ENCODE peak calls at places on chromosomes 7 and 10, in eight cellular contexts. One of them, this sample, is unnamed.

GRCh38 chr7:17144313-17144712 is 154.1 kb upstream of the AHR start:
- DNase-seq in fibroblast of lung: no peak
- DNase-seq in RWPE1: peak
- DNase-seq in cardiac muscle cell: no peak
- DNase-seq in glutamatergic neuron: no peak
- DNase-seq in endothelial cell: no peak
- DNase-seq in brain microvascular endothelial cell: peak
- DNase-seq in prostate gland: no peak
- DNase-seq in this sample: no peak

GRCh38 chr10:27319752-27320561 is 79.4 kb upstream of the ACBD5 start:
- DNase-seq in prostate gland: peak
- DNase-seq in brain microvascular endothelial cell: peak
- DNase-seq in glutamatergic neuron: peak
- DNase-seq in endothelial cell: peak
- DNase-seq in cardiac muscle cell: peak
- DNase-seq in fibroblast of lung: peak
- DNase-seq in RWPE1: peak
- DNase-seq in this sample: no peak

GRCh38 chr10:33746878-33747277 is 412.4 kb upstream of the NRP1 start:
- DNase-seq in fibroblast of lung: peak
- DNase-seq in endothelial cell: no peak
- DNase-seq in RWPE1: no peak
- DNase-seq in prostate gland: no peak
- DNase-seq in brain microvascular endothelial cell: peak
- DNase-seq in cardiac muscle cell: no peak
- DNase-seq in glutamatergic neuron: no peak
- DNase-seq in this sample: no peak

GRCh38 chr10:21184216-21184615 is 287.1 kb upstream of the NEBL start:
- DNase-seq in prostate gland: no peak
- DNase-seq in cardiac muscle cell: no peak
- DNase-seq in brain microvascular endothelial cell: peak
- DNase-seq in endothelial cell: no peak
- DNase-seq in glutamatergic neuron: no peak
- DNase-seq in fibroblast of lung: peak
- DNase-seq in RWPE1: peak
- DNase-seq in this sample: no peak

GRCh38 chr7:73974948-73975926 is 52.7 kb upstream of the ELN start:
- DNase-seq in endothelial cell: no peak
- DNase-seq in fibroblast of lung: no peak
- DNase-seq in glutamatergic neuron: no peak
- DNase-seq in RWPE1: no peak
- DNase-seq in brain microvascular endothelial cell: no peak
- DNase-seq in prostate gland: no peak
- DNase-seq in cardiac muscle cell: no peak
- DNase-seq in this sample: peak

GRCh38 chr10:7696545-7696944 is 6.6 kb upstream of the ITIH2 start:
- DNase-seq in endothelial cell: no peak
- DNase-seq in RWPE1: no peak
- DNase-seq in glutamatergic neuron: no peak
- DNase-seq in prostate gland: no peak
- DNase-seq in fibroblast of lung: no peak
- DNase-seq in brain microvascular endothelial cell: no peak
- DNase-seq in cardiac muscle cell: no peak
- DNase-seq in this sample: no peak

GRCh38 chr10:46224414-46224682 is 62.4 kb upstream of the ANTXRL start:
- DNase-seq in prostate gland: no peak
- DNase-seq in endothelial cell: no peak
- DNase-seq in brain microvascular endothelial cell: no peak
- DNase-seq in cardiac muscle cell: no peak
- DNase-seq in RWPE1: no peak
- DNase-seq in fibroblast of lung: no peak
- DNase-seq in glutamatergic neuron: no peak
- DNase-seq in this sample: no peak

GRCh38 chr7:16347461-16348192 is 73.7 kb downstream of the CRPPA start:
- DNase-seq in RWPE1: no peak
- DNase-seq in glutamatergic neuron: no peak
- DNase-seq in fibroblast of lung: no peak
- DNase-seq in prostate gland: no peak
- DNase-seq in cardiac muscle cell: peak
- DNase-seq in endothelial cell: no peak
- DNase-seq in brain microvascular endothelial cell: peak
- DNase-seq in this sample: peak

GRCh38 chr7:19587291-19587690 is 121.5 kb downstream of the POLR1F start:
- DNase-seq in cardiac muscle cell: peak
- DNase-seq in endothelial cell: no peak
- DNase-seq in glutamatergic neuron: no peak
- DNase-seq in fibroblast of lung: no peak
- DNase-seq in prostate gland: no peak
- DNase-seq in RWPE1: no peak
- DNase-seq in brain microvascular endothelial cell: no peak
- DNase-seq in this sample: no peak

GRCh38 chr7:142301923-142302550 is 44.2 kb upstream of the PRSS58 start:
- DNase-seq in prostate gland: no peak
- DNase-seq in cardiac muscle cell: no peak
- DNase-seq in endothelial cell: no peak
- DNase-seq in fibroblast of lung: no peak
- DNase-seq in glutamatergic neuron: no peak
- DNase-seq in RWPE1: peak
- DNase-seq in brain microvascular endothelial cell: no peak
- DNase-seq in this sample: no peak

GRCh38 chr10:75375828-75376227 is 25.7 kb downstream of the ZNF503 start:
- DNase-seq in endothelial cell: no peak
- DNase-seq in fibroblast of lung: no peak
- DNase-seq in glutamatergic neuron: no peak
- DNase-seq in prostate gland: no peak
- DNase-seq in cardiac muscle cell: no peak
- DNase-seq in brain microvascular endothelial cell: no peak
- DNase-seq in RWPE1: no peak
- DNase-seq in this sample: no peak

GRCh38 chr7:66050990-66051424 is 24.6 kb upstream of the ASL start:
- DNase-seq in fibroblast of lung: peak
- DNase-seq in cardiac muscle cell: peak
- DNase-seq in prostate gland: peak
- DNase-seq in endothelial cell: no peak
- DNase-seq in RWPE1: peak
- DNase-seq in glutamatergic neuron: no peak
- DNase-seq in brain microvascular endothelial cell: peak
- DNase-seq in this sample: no peak

GRCh38 chr7:150663802-150664494 is 21.6 kb upstream of the GIMAP2 start:
- DNase-seq in cardiac muscle cell: no peak
- DNase-seq in prostate gland: no peak
- DNase-seq in RWPE1: no peak
- DNase-seq in endothelial cell: no peak
- DNase-seq in glutamatergic neuron: no peak
- DNase-seq in fibroblast of lung: no peak
- DNase-seq in brain microvascular endothelial cell: no peak
- DNase-seq in this sample: no peak

GRCh38 chr7:95817846-95818245 is 45.5 kb downstream of the DYNC1I1 start:
- DNase-seq in cardiac muscle cell: no peak
- DNase-seq in brain microvascular endothelial cell: no peak
- DNase-seq in prostate gland: no peak
- DNase-seq in endothelial cell: no peak
- DNase-seq in RWPE1: no peak
- DNase-seq in glutamatergic neuron: no peak
- DNase-seq in fibroblast of lung: no peak
- DNase-seq in this sample: no peak

DNA sequence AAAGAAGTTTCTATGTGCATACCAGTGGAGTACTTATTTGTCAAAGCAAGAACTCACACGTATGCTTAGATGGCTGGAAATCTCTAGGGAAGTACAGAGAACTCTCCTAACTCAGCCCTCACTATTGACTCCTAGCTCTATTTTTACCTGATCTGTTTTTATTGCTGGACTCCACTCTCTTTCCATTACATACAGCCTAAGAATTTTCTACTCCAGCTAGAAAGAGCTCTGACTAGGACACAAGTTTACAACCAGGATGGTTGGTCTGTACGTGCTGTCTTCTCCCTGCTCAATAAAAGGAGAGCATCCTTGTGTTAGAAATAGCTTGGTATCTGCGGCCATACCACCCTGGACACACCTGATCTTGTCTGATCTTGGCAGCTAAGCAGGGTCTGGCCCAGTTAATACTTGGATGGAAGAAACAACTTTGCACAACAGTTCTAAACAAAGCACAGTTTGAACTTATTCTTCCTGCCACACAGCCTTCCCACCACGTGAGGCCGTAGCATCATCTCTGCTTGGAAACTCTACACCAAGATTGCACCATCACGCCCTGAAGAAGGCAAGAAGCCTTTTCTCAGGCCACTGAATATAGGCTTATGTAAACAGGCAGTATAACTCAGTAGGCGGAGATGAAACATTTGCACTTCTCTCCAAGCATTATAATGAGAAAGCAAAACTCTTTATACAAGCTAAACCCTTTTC is 50.7 kb downstream of the KCNMA1 start:
- DNase-seq in glutamatergic neuron: no peak
- DNase-seq in brain microvascular endothelial cell: peak
- DNase-seq in cardiac muscle cell: no peak
- DNase-seq in RWPE1: peak
- DNase-seq in fibroblast of lung: peak
- DNase-seq in endothelial cell: no peak
- DNase-seq in prostate gland: peak
- DNase-seq in this sample: no peak
- TF ChIP-seq CTCF in glutamatergic neuron: no peak
- TF ChIP-seq CTCF in brain microvascular endothelial cell: peak
- TF ChIP-seq CTCF in cardiac muscle cell: no peak
- TF ChIP-seq CTCF in RWPE1: no peak
- TF ChIP-seq CTCF in fibroblast of lung: peak
- TF ChIP-seq CTCF in endothelial cell: no peak
- TF ChIP-seq CTCF in prostate gland: no peak
- TF ChIP-seq CTCF in this sample: no peak

GRCh38 chr10:127127822-127128221 is 68.6 kb downstream of the INSYN2A start:
- DNase-seq in prostate gland: no peak
- DNase-seq in brain microvascular endothelial cell: no peak
- DNase-seq in glutamatergic neuron: no peak
- DNase-seq in fibroblast of lung: no peak
- DNase-seq in endothelial cell: no peak
- DNase-seq in RWPE1: no peak
- DNase-seq in cardiac muscle cell: no peak
- DNase-seq in this sample: no peak

GRCh38 chr10:127122831-127123230 is 73.6 kb downstream of the INSYN2A start:
- DNase-seq in glutamatergic neuron: no peak
- DNase-seq in RWPE1: no peak
- DNase-seq in prostate gland: no peak
- DNase-seq in endothelial cell: no peak
- DNase-seq in cardiac muscle cell: no peak
- DNase-seq in brain microvascular endothelial cell: no peak
- DNase-seq in fibroblast of lung: no peak
- DNase-seq in this sample: no peak

GRCh38 chr10:127119901-127120300 is 76.5 kb downstream of the INSYN2A start:
- DNase-seq in endothelial cell: no peak
- DNase-seq in RWPE1: no peak
- DNase-seq in fibroblast of lung: no peak
- DNase-seq in brain microvascular endothelial cell: no peak
- DNase-seq in prostate gland: no peak
- DNase-seq in cardiac muscle cell: no peak
- DNase-seq in glutamatergic neuron: no peak
- DNase-seq in this sample: no peak

GRCh38 chr10:127125331-127125730 is 71.1 kb downstream of the INSYN2A start:
- DNase-seq in fibroblast of lung: no peak
- DNase-seq in RWPE1: no peak
- DNase-seq in glutamatergic neuron: peak
- DNase-seq in brain microvascular endothelial cell: no peak
- DNase-seq in cardiac muscle cell: no peak
- DNase-seq in prostate gland: no peak
- DNase-seq in endothelial cell: peak
- DNase-seq in this sample: no peak

DNA sequence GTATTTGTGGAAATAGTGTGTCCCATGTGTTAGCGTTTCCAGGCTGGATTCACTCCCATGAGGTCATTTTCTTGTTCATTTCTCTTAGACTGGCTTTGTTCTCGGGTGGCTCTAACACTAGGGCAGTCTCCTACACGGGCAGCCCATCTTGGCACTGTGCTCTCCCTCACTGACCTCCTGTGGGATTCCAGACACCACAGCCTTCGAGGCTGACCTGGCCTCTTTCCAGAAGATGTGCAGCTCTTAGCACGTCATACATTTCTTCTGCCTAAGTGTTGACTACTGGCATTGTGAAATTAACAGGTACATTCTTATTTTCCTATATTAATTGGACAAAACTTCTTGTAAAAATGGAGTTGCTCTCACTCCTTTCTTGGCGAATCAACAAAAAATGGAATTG is 72.8 kb downstream of the INSYN2A start:
- DNase-seq in cardiac muscle cell: no peak
- DNase-seq in fibroblast of lung: no peak
- DNase-seq in prostate gland: no peak
- DNase-seq in RWPE1: no peak
- DNase-seq in brain microvascular endothelial cell: no peak
- DNase-seq in glutamatergic neuron: no peak
- DNase-seq in endothelial cell: no peak
- DNase-seq in this sample: no peak
- TF ChIP-seq CTCF in cardiac muscle cell: no peak
- TF ChIP-seq CTCF in fibroblast of lung: no peak
- TF ChIP-seq CTCF in prostate gland: no peak
- TF ChIP-seq CTCF in RWPE1: no peak
- TF ChIP-seq CTCF in brain microvascular endothelial cell: no peak
- TF ChIP-seq CTCF in glutamatergic neuron: no peak
- TF ChIP-seq CTCF in endothelial cell: no peak
- TF ChIP-seq CTCF in this sample: no peak

GRCh38 chr7:104272767-104273384 is 55.5 kb upstream of the LHFPL3 start:
- DNase-seq in endothelial cell: peak
- DNase-seq in fibroblast of lung: peak
- DNase-seq in glutamatergic neuron: no peak
- DNase-seq in brain microvascular endothelial cell: peak
- DNase-seq in cardiac muscle cell: peak
- DNase-seq in prostate gland: peak
- DNase-seq in RWPE1: peak
- DNase-seq in this sample: no peak
- TF ChIP-seq CTCF in endothelial cell: peak
- TF ChIP-seq CTCF in fibroblast of lung: peak
- TF ChIP-seq CTCF in glutamatergic neuron: peak
- TF ChIP-seq CTCF in brain microvascular endothelial cell: peak
- TF ChIP-seq CTCF in cardiac muscle cell: peak
- TF ChIP-seq CTCF in prostate gland: peak
- TF ChIP-seq CTCF in RWPE1: peak
- TF ChIP-seq CTCF in this sample: peak

GRCh38 chr7:92877367-92877766 is 41.0 kb upstream of the CDK6 start:
- DNase-seq in RWPE1: no peak
- DNase-seq in fibroblast of lung: no peak
- DNase-seq in endothelial cell: no peak
- DNase-seq in cardiac muscle cell: no peak
- DNase-seq in glutamatergic neuron: no peak
- DNase-seq in brain microvascular endothelial cell: no peak
- DNase-seq in prostate gland: no peak
- DNase-seq in this sample: no peak

GRCh38 chr7:92881091-92881485 is 44.7 kb upstream of the CDK6 start:
- DNase-seq in RWPE1: no peak
- DNase-seq in endothelial cell: no peak
- DNase-seq in fibroblast of lung: no peak
- DNase-seq in glutamatergic neuron: no peak
- DNase-seq in prostate gland: no peak
- DNase-seq in cardiac muscle cell: no peak
- DNase-seq in brain microvascular endothelial cell: no peak
- DNase-seq in this sample: no peak

GRCh38 chr7:92884218-92884617 is 47.8 kb upstream of the CDK6 start:
- DNase-seq in glutamatergic neuron: no peak
- DNase-seq in endothelial cell: no peak
- DNase-seq in fibroblast of lung: no peak
- DNase-seq in brain microvascular endothelial cell: no peak
- DNase-seq in RWPE1: no peak
- DNase-seq in prostate gland: no peak
- DNase-seq in cardiac muscle cell: no peak
- DNase-seq in this sample: no peak

GRCh38 chr7:92882760-92883159 is 46.4 kb upstream of the CDK6 start:
- DNase-seq in glutamatergic neuron: no peak
- DNase-seq in brain microvascular endothelial cell: no peak
- DNase-seq in cardiac muscle cell: no peak
- DNase-seq in prostate gland: no peak
- DNase-seq in endothelial cell: no peak
- DNase-seq in fibroblast of lung: no peak
- DNase-seq in RWPE1: no peak
- DNase-seq in this sample: no peak

GRCh38 chr7:92880212-92881090 is 44.1 kb upstream of the CDK6 start:
- DNase-seq in RWPE1: no peak
- DNase-seq in glutamatergic neuron: no peak
- DNase-seq in endothelial cell: peak
- DNase-seq in fibroblast of lung: peak
- DNase-seq in prostate gland: no peak
- DNase-seq in cardiac muscle cell: peak
- DNase-seq in brain microvascular endothelial cell: no peak
- DNase-seq in this sample: no peak
- TF ChIP-seq CTCF in RWPE1: no peak
- TF ChIP-seq CTCF in glutamatergic neuron: peak
- TF ChIP-seq CTCF in endothelial cell: peak
- TF ChIP-seq CTCF in fibroblast of lung: peak
- TF ChIP-seq CTCF in prostate gland: peak
- TF ChIP-seq CTCF in cardiac muscle cell: peak
- TF ChIP-seq CTCF in brain microvascular endothelial cell: peak
- TF ChIP-seq CTCF in this sample: peak

This sample was measured in nephron progenitor cell.